ENCODE peak calls at places on chromosomes 2 and 18, in four cellular contexts. One of them, this sample, is unnamed.
A peak's percentile ranks its signal among the peaks of the same experiment; 100 is the strongest.

GRCh38 chr18:48129621-48130082 is 199.2 kb upstream of the SMAD2 start:
- DNase-seq in HepG2: no peak
- DNase-seq in A549: no peak
- DNase-seq in GM12878: no peak
- DNase-seq in this sample: no peak

GRCh38 chr18:68840554-68841263 is 42.8 kb downstream of the CCDC102B start:
- DNase-seq in GM12878: no peak
- DNase-seq in A549: peak; percentile 58
- DNase-seq in HepG2: peak; percentile 41
- DNase-seq in this sample: no peak

GRCh38 chr18:1846640-1847039 is 724.7 kb downstream of the METTL4 start:
- DNase-seq in A549: no peak
- DNase-seq in HepG2: no peak
- DNase-seq in GM12878: no peak
- DNase-seq in this sample: no peak

GRCh38 chr2:43269074-43269572 is 42.7 kb upstream of the ZFP36L2 start:
- DNase-seq in GM12878: no peak
- DNase-seq in A549: peak; percentile 19
- DNase-seq in HepG2: no peak
- DNase-seq in this sample: peak; percentile 48

GRCh38 chr18:25896178-25896780 is 194.1 kb downstream of the SS18 start:
- DNase-seq in HepG2: peak; percentile 32
- DNase-seq in A549: peak; percentile 36
- DNase-seq in GM12878: no peak
- DNase-seq in this sample: peak; percentile 58

GRCh38 chr2:164388511-164388910 is 232.8 kb downstream of the GRB14 start:
- DNase-seq in GM12878: peak; percentile 3
- DNase-seq in HepG2: peak; percentile 51
- DNase-seq in A549: peak; percentile 64
- DNase-seq in this sample: no peak

GRCh38 chr2:165469417-165469816 is at the start of gene CSRNP3:
- DNase-seq in HepG2: peak; percentile 42
- DNase-seq in A549: peak; percentile 72
- DNase-seq in GM12878: no peak
- DNase-seq in this sample: no peak

GRCh38 chr2:120857422-120857821 is 121.8 kb downstream of the GLI2 start:
- DNase-seq in HepG2: no peak
- DNase-seq in GM12878: no peak
- DNase-seq in A549: no peak
- DNase-seq in this sample: no peak

GRCh38 chr2:69946351-69947077 is 14.9 kb downstream of the ASPRV1 start:
- DNase-seq in A549: peak; percentile 69
- DNase-seq in HepG2: peak; percentile 82
- DNase-seq in GM12878: peak; percentile 30
- DNase-seq in this sample: peak; percentile 61

GRCh38 chr2:42908538-42909200 is 116.3 kb upstream of the HAAO start:
- DNase-seq in A549: no peak
- DNase-seq in GM12878: no peak
- DNase-seq in HepG2: no peak
- DNase-seq in this sample: no peak

GRCh38 chr2:227450921-227451654 is 20.9 kb upstream of the AGFG1 start:
- DNase-seq in GM12878: no peak
- DNase-seq in A549: peak; percentile 84
- DNase-seq in HepG2: peak; percentile 99
- DNase-seq in this sample: peak; percentile 88

GRCh38 chr2:10444463-10444862 is 3.7 kb downstream of the ODC1 start:
- DNase-seq in A549: no peak
- DNase-seq in GM12878: peak; percentile 33
- DNase-seq in HepG2: no peak
- DNase-seq in this sample: no peak

GRCh38 chr2:127084611-127085031 is 22.3 kb downstream of the BIN1 start:
- DNase-seq in GM12878: no peak
- DNase-seq in HepG2: no peak
- DNase-seq in A549: no peak
- DNase-seq in this sample: no peak

GRCh38 chr2:236397681-236398080 is 133.5 kb upstream of the ASB18 start:
- DNase-seq in A549: no peak
- DNase-seq in HepG2: no peak
- DNase-seq in GM12878: no peak
- DNase-seq in this sample: no peak

GRCh38 chr2:102190425-102191107 is 3.7 kb downstream of the IL1RL2 start:
- DNase-seq in A549: peak; percentile 27
- DNase-seq in HepG2: peak; percentile 87
- DNase-seq in GM12878: no peak
- DNase-seq in this sample: no peak

DNA sequence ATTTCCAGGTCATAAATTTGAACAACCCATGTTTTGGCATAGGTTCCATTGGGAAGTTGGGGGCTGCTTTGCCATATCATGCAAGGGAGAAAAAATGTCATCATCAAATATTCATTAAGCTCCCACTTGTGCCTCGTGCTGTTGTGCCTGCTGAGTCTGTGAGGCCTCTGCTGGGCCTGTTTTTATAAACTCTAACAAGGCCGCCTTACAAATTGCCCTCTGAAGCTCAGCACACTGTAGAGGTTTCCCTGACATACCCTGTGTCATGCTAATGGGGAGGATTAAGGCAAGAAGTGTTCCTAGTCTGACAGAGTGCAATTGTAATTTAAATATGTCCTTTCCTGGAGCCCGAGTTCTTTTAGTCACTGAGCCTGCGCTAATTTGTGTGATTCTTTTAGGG is 17.6 kb downstream of the OSBPL6 start:
- DNase-seq in HepG2: no peak
- DNase-seq in A549: no peak
- DNase-seq in GM12878: no peak
- DNase-seq in this sample: no peak
- TF ChIP-seq CHD4 in HepG2: no peak
- TF ChIP-seq CHD4 in A549: no peak
- TF ChIP-seq CHD4 in GM12878: no peak
- TF ChIP-seq CHD4 in this sample: no peak

DNA sequence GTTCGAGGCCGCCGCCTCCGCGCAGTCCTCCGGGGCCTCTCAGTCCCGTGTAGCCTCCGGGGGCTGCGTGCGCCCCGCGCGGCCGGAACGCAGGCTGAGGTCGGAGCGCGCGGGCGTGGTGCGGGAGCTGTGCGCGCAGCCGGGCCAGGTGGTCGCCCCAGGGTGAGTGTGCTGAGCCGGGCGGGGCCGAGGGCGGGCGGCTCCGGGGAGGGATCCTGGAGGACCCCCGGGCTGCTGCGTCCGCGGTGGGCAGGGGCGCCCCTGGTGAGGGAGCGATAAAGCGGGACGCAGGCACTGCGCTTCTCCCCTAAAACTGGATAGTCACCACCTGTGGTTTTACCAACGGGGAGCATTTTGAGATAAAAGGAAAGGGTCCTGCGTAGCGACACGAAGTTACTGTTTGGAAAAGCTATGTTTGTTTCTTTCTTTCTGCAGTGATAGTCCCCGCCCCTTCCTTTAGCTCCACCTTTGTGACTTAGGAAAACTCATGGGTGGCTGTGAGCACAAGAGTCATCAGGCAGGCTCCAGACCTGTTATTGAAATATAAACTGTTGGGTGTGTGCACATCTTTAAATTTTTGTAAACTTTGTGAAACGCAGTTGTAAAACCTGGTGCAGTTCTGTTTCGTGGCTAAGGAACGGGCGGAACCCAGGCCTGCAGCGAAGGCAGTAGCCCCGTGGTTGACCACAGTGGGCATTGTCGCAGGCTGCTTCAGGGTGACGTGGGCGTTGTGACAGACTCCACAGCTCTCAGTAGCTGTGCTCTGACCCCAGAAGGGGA is 687 bp downstream of the CTDP1 start:
- DNase-seq in GM12878: no peak
- DNase-seq in HepG2: peak; percentile 41
- DNase-seq in A549: peak; percentile 16
- DNase-seq in this sample: peak; percentile 38
- TF ChIP-seq CHD4 in GM12878: no peak
- TF ChIP-seq CHD4 in HepG2: no peak
- TF ChIP-seq CHD4 in A549: no peak
- TF ChIP-seq CHD4 in this sample: no peak

DNA sequence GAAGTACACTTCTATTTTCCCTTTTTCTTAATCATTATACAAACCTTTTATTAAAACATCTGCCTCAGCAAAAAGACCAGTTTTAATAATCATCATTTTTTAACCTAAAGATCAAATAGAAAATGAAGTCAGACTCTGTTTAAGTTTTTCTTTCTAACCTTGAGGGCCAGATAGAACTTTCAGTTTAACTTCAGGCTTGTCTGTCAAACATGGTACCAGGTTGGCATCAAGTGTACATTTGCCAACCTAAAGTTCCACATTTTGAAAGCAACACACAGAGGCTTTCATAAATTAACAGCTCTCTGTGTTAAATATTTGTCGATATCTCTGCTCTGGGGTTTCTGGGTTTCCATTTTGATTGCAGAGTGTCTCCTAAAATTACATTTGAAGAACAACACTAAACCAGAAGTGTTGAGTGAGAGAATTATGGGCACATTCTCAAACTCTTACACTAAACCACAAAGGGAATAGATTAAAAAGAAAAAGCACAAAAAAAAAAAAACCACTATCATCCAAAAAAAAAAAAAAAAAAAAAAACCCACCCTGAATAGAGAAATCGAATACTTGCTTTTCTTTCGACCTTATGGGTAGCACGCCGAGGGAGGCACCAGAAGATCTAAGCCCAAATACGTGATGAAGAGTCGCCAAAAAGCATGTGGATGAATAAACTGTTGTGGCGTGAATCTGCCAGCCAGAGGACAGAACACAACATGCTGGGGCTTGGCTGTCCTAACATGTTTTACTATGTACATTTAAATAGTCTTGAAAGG is 166.2 kb downstream of the TCF4 start:
- DNase-seq in GM12878: no peak
- DNase-seq in A549: no peak
- DNase-seq in HepG2: no peak
- DNase-seq in this sample: no peak
- TF ChIP-seq CHD4 in GM12878: no peak
- TF ChIP-seq CHD4 in A549: no peak
- TF ChIP-seq CHD4 in HepG2: no peak
- TF ChIP-seq CHD4 in this sample: no peak

GRCh38 chr2:135999899-136000298 is 14.5 kb upstream of the DARS1 start:
- DNase-seq in GM12878: no peak
- DNase-seq in HepG2: no peak
- DNase-seq in A549: no peak
- DNase-seq in this sample: no peak
- TF ChIP-seq CHD4 in GM12878: no peak
- TF ChIP-seq CHD4 in HepG2: no peak
- TF ChIP-seq CHD4 in A549: no peak
- TF ChIP-seq CHD4 in this sample: no peak

GRCh38 chr2:216057688-216058193 is 23.9 kb downstream of the PECR start:
- DNase-seq in A549: peak; percentile 85
- DNase-seq in HepG2: no peak
- DNase-seq in GM12878: peak; percentile 96
- DNase-seq in this sample: no peak
- TF ChIP-seq CHD4 in A549: no peak
- TF ChIP-seq CHD4 in HepG2: no peak
- TF ChIP-seq CHD4 in GM12878: no peak
- TF ChIP-seq CHD4 in this sample: no peak

DNA sequence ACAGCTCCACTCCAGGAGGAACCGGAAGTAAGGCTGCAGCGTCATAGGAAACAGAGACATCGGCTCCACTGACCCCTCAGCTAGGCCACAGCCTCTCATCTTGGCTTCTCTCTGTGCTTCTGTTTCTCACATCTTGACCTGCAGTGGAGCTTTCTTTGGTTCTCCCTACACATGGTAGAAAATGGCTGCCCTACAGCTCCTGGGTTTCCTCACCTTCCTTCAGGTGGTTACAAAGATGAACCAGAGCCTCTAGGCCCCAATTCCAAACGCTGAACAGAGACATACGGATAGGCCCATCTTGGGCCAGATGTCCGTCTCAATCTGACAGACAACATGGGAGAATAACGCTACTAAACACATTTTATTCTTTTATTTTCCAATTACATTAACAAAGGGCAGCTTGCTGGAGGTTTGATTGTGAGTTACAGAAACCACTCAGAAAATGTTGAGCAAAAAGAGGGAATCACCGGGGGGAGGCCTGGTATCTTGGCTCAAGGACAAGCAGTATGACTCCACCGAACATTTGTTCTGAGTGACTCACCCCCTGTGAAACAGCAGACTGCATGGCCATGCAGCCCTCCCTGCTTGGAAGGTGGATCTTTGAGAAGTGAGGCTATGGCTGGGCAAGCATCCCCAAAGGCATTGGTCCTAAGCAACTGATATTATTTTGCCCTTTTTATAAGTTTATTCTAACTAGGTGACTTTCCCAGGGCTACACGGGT is 303.5 kb downstream of the CDCA7 start:
- DNase-seq in HepG2: peak; percentile 26
- DNase-seq in GM12878: no peak
- DNase-seq in A549: peak; percentile 80
- DNase-seq in this sample: no peak
- TF ChIP-seq CHD4 in HepG2: no peak
- TF ChIP-seq CHD4 in GM12878: no peak
- TF ChIP-seq CHD4 in A549: no peak
- TF ChIP-seq CHD4 in this sample: no peak

DNA sequence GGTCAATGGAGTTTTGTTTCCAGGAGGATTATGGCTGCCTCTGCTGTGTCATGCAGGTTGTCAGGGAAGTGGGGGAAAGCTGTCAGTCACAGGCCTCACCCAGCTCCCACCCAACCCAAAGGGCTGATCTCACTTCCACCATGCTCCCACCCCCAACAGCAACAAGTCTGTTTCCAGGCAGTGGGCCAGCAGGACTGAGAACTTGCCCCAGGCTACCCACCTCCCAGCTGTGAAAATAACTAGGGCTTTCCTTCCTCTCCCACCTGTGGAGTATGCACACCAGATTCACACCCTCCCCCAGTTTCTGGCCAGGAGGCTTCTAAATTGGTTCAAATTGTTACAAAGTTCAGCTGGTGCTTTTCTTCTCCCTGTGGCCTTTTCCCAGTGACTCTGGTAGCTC is 95.6 kb upstream of the ACVR1 start:
- DNase-seq in A549: peak; percentile 4
- DNase-seq in HepG2: no peak
- DNase-seq in GM12878: no peak
- DNase-seq in this sample: no peak
- TF ChIP-seq CHD4 in A549: no peak
- TF ChIP-seq CHD4 in HepG2: no peak
- TF ChIP-seq CHD4 in GM12878: no peak
- TF ChIP-seq CHD4 in this sample: no peak